ENCODE peak calls at places on chromosomes 16 and 17, in seven cellular contexts. J is ascending aorta; D is A673; P is kidney epithelial cell; V is Peyer's patch; G is CD8-positive, alpha-beta T cell; I is Caco-2. Y is an unnamed sample. For H3K36me3, the result is how much of the 10 kb centered on the place peaks cover.

GRCh38 chr16:21663889-21664647 is at the start of gene OTOA:
- DNase-seq in J (peak), D (no peak), P (no peak), V (peak), G (peak), I (no peak), Y (peak)

GRCh38 chr17:73336613-73337400 is 25.0 kb upstream of the CDC42EP4 start:
- DNase-seq in J (no peak), D (no peak), P (no peak), V (no peak), G (no peak), I (no peak), Y (no peak)

GRCh38 chr17:75876938-75877751 is 1.2 kb downstream of the TRIM47 start:
- DNase-seq in J (peak), D (no peak), P (peak), V (peak), G (no peak), I (peak), Y (no peak)

GRCh38 chr17:77178050-77178449 is 37.3 kb downstream of the SEC14L1 start:
- DNase-seq in J (no peak), D (no peak), P (no peak), V (no peak), G (no peak), I (no peak), Y (no peak)

GRCh38 chr17:1573932-1574696 is 11.5 kb upstream of the PITPNA start:
- DNase-seq in J (peak), D (peak), P (no peak), V (peak), G (peak), I (peak), Y (peak)

GRCh38 chr17:4301066-4301465 is 37.3 kb upstream of the ANKFY1 start:
- DNase-seq in J (no peak), D (no peak), P (no peak), V (no peak), G (no peak), I (no peak), Y (no peak)

GRCh38 chr16:64975821-64976220 is 146.0 kb downstream of the CDH11 start:
- DNase-seq in J (no peak), D (no peak), P (no peak), V (no peak), G (no peak), I (no peak), Y (no peak)

GRCh38 chr17:46727572-46728348 is 90.7 kb downstream of the WNT3 start:
- DNase-seq in J (no peak), D (no peak), P (peak), V (no peak), G (no peak), I (no peak), Y (no peak)

GRCh38 chr16:49495151-49495566 is 121.6 kb downstream of the C16orf78 start:
- DNase-seq in J (peak), D (no peak), P (no peak), V (peak), G (no peak), I (peak), Y (no peak)

GRCh38 chr17:64622931-64623654 is 39.0 kb downstream of the SMURF2 start:
- DNase-seq in J (no peak), D (no peak), P (peak), V (no peak), G (no peak), I (no peak), Y (no peak)

GRCh38 chr17:76726766-76727718 is at the start of gene METTL23:
- DNase-seq in J (peak), D (peak), P (no peak), V (peak), G (peak), I (peak), Y (peak)

GRCh38 chr17:13160790-13161189 is 143.0 kb upstream of the ELAC2 start:
- DNase-seq in J (no peak), D (no peak), P (no peak), V (no peak), G (no peak), I (no peak), Y (no peak)

GRCh38 chr17:39152134-39152884 is 872 bp upstream of the PLXDC1 start:
- DNase-seq in J (no peak), D (no peak), P (no peak), V (peak), G (peak), I (no peak), Y (peak)

GRCh38 chr17:51372345-51373004 is 112.1 kb downstream of the UTP18 start:
- DNase-seq in J (peak), D (peak), P (no peak), V (peak), G (no peak), I (peak), Y (no peak)

GRCh38 chr17:81323083-81323369 is 27.9 kb upstream of the SLC38A10 start:
- DNase-seq in J (no peak), D (no peak), P (no peak), V (no peak), G (no peak), I (no peak), Y (no peak)

GRCh38 chr16:77890075-77890474 is 101.7 kb downstream of the VAT1L start:
- DNase-seq in J (no peak), D (no peak), P (no peak), V (no peak), G (no peak), I (no peak), Y (no peak)

GRCh38 chr17:17837966-17838962 is 1.5 kb upstream of the SREBF1 start:
- DNase-seq in J (no peak), D (peak), P (no peak), V (no peak), G (no peak), I (peak), Y (no peak)

GRCh38 chr16:16143038-16143763 is 80.1 kb downstream of the ABCC6 start:
- DNase-seq in J (no peak), D (peak), P (no peak), V (no peak), G (no peak), I (no peak), Y (no peak)

GRCh38 chr17:6556121-6557039 is at the start of gene PITPNM3:
- DNase-seq in J (no peak), D (no peak), P (no peak), V (no peak), G (no peak), I (no peak), Y (no peak)

GRCh38 chr16:56468800-56469199 is 17.4 kb downstream of the OGFOD1 start:
- DNase-seq in J (no peak), D (no peak), P (no peak), V (no peak), G (no peak), I (no peak), Y (no peak)
- H3K36me3 ChIP-seq in J (half or more), D (half or more), P (under half), V (half or more), G (half or more), I (under half), Y (half or more)

DNA sequence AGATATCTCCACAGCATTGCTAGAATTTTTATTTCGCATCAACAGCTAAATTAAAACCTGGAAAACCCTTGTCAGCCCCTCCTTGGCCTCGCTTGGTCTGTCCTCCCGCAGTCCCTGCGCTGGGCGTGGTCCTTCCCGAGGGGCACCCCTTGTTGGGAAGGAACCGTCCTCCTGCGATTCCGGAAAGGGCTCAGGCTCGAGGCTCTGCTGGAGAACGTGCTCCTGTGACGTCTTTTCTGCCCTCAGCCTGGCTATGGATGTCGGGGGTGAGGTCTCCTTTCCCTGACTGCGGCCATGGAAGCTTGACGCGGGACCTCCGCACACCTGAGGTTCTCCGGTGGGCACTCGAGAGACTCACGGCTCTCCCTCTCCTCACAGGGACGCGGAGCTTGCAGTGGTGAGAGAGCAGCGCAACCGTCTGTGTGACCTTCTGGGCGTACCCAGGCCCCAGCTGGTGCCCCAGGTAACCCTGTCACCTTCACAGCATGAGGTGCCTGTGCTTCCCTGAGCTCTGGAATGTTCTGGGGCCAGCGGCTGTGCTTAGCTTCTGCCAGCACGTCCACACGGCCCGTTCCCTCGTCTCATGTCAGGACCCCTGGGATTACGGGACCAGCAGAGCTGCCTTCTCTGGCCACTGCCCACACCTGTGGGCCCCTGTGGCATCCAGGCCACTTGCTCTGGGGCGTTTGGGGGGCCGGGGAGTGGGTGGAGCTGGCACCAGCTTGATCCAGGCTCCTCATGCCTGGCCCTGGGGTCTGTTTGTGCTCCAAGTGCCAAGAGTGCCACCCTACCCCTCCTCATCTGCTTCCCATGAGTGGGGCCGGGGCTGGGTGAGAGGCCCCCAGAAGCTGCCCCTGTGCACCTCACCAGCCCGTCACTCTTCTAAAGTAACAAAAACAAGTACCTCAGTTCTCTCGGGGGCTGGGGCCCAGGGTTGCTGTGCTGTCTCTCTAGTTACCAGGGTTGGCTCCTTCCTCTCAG is 101.5 kb upstream of the ZNF750 start:
- DNase-seq in J (peak), D (no peak), P (no peak), V (peak), G (no peak), I (peak), Y (no peak)
- H3K36me3 ChIP-seq in J (half or more), D (under half), P (under half), V (half or more), G (under half), I (under half), Y (half or more)

GRCh38 chr17:82790391-82790790 is 38.5 kb downstream of the TBCD start:
- DNase-seq in J (no peak), D (no peak), P (no peak), V (no peak), G (no peak), I (no peak), Y (no peak)
- H3K36me3 ChIP-seq in J (under half), D (under half), P (under half), V (under half), G (under half), I (under half), Y (under half)

DNA sequence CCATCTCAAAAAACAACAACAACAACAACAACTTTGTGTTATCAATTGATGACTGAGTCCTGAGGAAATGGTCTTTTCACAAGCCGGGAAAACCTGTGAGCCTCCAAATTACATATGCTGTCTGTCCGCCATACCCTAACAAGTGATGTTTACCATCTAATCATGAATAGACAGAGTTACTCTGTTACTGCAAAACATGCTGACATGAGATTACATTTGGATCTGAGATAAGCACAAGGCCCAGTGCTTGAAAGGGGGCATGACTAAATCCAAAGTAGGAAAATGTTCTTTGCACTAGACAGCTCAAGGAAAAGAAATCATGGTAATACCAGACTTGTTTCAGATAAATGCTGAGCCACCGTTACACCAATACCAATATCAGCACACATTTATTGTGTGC is 8.6 kb upstream of the ATXN1L start:
- DNase-seq in J (no peak), D (no peak), P (no peak), V (no peak), G (no peak), I (no peak), Y (no peak)
- H3K36me3 ChIP-seq in J (under half), D (under half), P (under half), V (under half), G (under half), I (under half), Y (under half)

GRCh38 chr17:8237175-8237574 is 10.7 kb downstream of the CTC1 start:
- DNase-seq in J (no peak), D (no peak), P (no peak), V (no peak), G (no peak), I (peak), Y (no peak)
- H3K36me3 ChIP-seq in J (half or more), D (half or more), P (under half), V (half or more), G (half or more), I (under half), Y (half or more)

DNA sequence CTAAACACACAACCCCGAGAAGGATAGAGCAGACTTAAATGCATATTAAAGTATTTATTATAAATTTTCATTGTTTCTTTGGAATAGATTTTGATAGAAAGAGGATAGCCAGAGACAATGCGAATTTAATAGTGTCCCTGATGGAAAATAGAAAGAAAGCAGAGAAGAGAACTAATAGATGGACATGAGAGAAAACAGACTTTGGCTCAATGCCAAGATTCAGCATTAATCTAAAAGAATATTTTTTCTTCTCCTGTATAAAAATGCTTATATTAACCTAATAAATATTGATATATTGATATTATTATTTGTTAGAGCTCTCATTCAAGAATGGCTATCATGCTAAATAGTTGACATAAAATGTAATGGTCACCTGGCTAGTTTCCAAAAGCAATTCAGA is 173.4 kb downstream of the KIF2B start:
- DNase-seq in J (no peak), D (no peak), P (no peak), V (no peak), G (no peak), I (no peak), Y (no peak)
- H3K36me3 ChIP-seq in J (under half), D (under half), P (under half), V (under half), G (under half), I (under half), Y (under half)

DNA sequence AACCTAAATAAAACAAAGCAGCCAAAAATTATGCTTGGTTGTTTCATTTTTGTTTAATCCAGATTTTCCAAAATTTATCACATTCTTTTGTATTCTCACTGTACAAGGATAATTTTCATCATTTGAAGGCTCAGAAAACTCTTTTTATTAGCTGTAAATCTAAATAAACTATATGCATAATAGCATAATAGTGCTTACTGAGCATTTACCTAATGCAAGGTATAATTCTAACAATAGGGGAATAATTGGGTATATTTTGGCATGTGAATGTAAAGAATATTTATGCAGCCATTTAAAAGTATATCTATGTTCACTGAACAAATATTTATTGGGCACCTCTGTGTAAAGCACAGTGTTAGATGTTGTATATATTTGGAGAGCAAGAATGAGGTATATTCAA is 17.0 kb downstream of the PALB2 start:
- DNase-seq in J (no peak), D (no peak), P (no peak), V (no peak), G (no peak), I (no peak), Y (no peak)
- H3K36me3 ChIP-seq in J (half or more), D (half or more), P (under half), V (half or more), G (under half), I (under half), Y (under half)